ENCODE peak calls at places on chromosomes 13 and 19, in five cellular contexts. One of them, this sample, is unnamed.

GRCh38 chr13:111950697-111951096 is 116.3 kb upstream of the SOX1 start:
- DNase-seq in mammary epithelial cell: no peak
- DNase-seq in fibroblast of lung: no peak
- DNase-seq in hepatocyte: no peak
- DNase-seq in HCT116: no peak
- DNase-seq in this sample: no peak

GRCh38 chr13:110368408-110368807 is 61.3 kb downstream of the COL4A2 start:
- DNase-seq in fibroblast of lung: no peak
- DNase-seq in HCT116: no peak
- DNase-seq in hepatocyte: no peak
- DNase-seq in mammary epithelial cell: no peak
- DNase-seq in this sample: no peak

GRCh38 chr19:47494211-47494547 is 10.2 kb upstream of the KPTN start:
- DNase-seq in fibroblast of lung: no peak
- DNase-seq in hepatocyte: no peak
- DNase-seq in HCT116: no peak
- DNase-seq in mammary epithelial cell: no peak
- DNase-seq in this sample: no peak

GRCh38 chr13:46553521-46553885 is 533 bp downstream of the LRCH1 start:
- DNase-seq in fibroblast of lung: no peak
- DNase-seq in mammary epithelial cell: no peak
- DNase-seq in hepatocyte: no peak
- DNase-seq in HCT116: no peak
- DNase-seq in this sample: no peak

GRCh38 chr19:11191273-11191755 is 6.0 kb downstream of the KANK2 start:
- DNase-seq in HCT116: no peak
- DNase-seq in mammary epithelial cell: peak; percentile 5
- DNase-seq in fibroblast of lung: peak; percentile 80
- DNase-seq in hepatocyte: no peak
- DNase-seq in this sample: no peak

GRCh38 chr19:11173516-11174155 is 18.1 kb upstream of the SPC24 start:
- DNase-seq in mammary epithelial cell: no peak
- DNase-seq in fibroblast of lung: no peak
- DNase-seq in HCT116: no peak
- DNase-seq in hepatocyte: no peak
- DNase-seq in this sample: no peak

GRCh38 chr19:374183-374885 is 29.7 kb upstream of the MIER2 start:
- DNase-seq in mammary epithelial cell: peak; percentile 47
- DNase-seq in fibroblast of lung: no peak
- DNase-seq in hepatocyte: no peak
- DNase-seq in HCT116: no peak
- DNase-seq in this sample: no peak

GRCh38 chr19:1786668-1787067 is 25.4 kb downstream of the ATP8B3 start:
- DNase-seq in fibroblast of lung: no peak
- DNase-seq in hepatocyte: no peak
- DNase-seq in HCT116: no peak
- DNase-seq in mammary epithelial cell: no peak
- DNase-seq in this sample: no peak

GRCh38 chr13:41111454-41111853 is 21.1 kb downstream of the KBTBD6 start:
- DNase-seq in fibroblast of lung: peak; percentile 50
- DNase-seq in mammary epithelial cell: no peak
- DNase-seq in HCT116: no peak
- DNase-seq in hepatocyte: no peak
- DNase-seq in this sample: no peak

GRCh38 chr13:39588384-39588783 is 14.6 kb downstream of the LHFPL6 start:
- DNase-seq in HCT116: no peak
- DNase-seq in fibroblast of lung: peak; percentile 35
- DNase-seq in hepatocyte: no peak
- DNase-seq in mammary epithelial cell: no peak
- DNase-seq in this sample: no peak

GRCh38 chr19:5839312-5840017 is at the start of gene FUT6:
- DNase-seq in mammary epithelial cell: no peak
- DNase-seq in hepatocyte: no peak
- DNase-seq in HCT116: no peak
- DNase-seq in fibroblast of lung: no peak
- DNase-seq in this sample: no peak

GRCh38 chr19:34393629-34394028 is 10.6 kb upstream of the PDCD2L start:
- DNase-seq in fibroblast of lung: no peak
- DNase-seq in hepatocyte: no peak
- DNase-seq in mammary epithelial cell: no peak
- DNase-seq in HCT116: no peak
- DNase-seq in this sample: no peak

GRCh38 chr19:23203841-23204344 is 46.3 kb downstream of the ZNF724 start:
- DNase-seq in mammary epithelial cell: no peak
- DNase-seq in hepatocyte: no peak
- DNase-seq in HCT116: no peak
- DNase-seq in fibroblast of lung: no peak
- DNase-seq in this sample: no peak

GRCh38 chr19:6532244-6532999 is 1.6 kb downstream of the TNFSF9 start:
- DNase-seq in mammary epithelial cell: no peak
- DNase-seq in hepatocyte: no peak
- DNase-seq in fibroblast of lung: no peak
- DNase-seq in HCT116: no peak
- DNase-seq in this sample: no peak

GRCh38 chr19:38485541-38486285 is 52.2 kb downstream of the RYR1 start:
- DNase-seq in fibroblast of lung: no peak
- DNase-seq in HCT116: no peak
- DNase-seq in mammary epithelial cell: no peak
- DNase-seq in hepatocyte: no peak
- DNase-seq in this sample: no peak

GRCh38 chr13:101989798-101990350 is 412.0 kb downstream of the FGF14 start:
- DNase-seq in HCT116: no peak
- DNase-seq in fibroblast of lung: no peak
- DNase-seq in mammary epithelial cell: no peak
- DNase-seq in hepatocyte: no peak
- DNase-seq in this sample: no peak

GRCh38 chr19:9836021-9836420 is 903 bp downstream of the PIN1 start:
- DNase-seq in mammary epithelial cell: no peak
- DNase-seq in HCT116: no peak
- DNase-seq in fibroblast of lung: peak; percentile 39
- DNase-seq in hepatocyte: no peak
- DNase-seq in this sample: no peak

GRCh38 chr19:42487025-42487797 is 41.1 kb downstream of the CEACAM1 start:
- DNase-seq in HCT116: no peak
- DNase-seq in mammary epithelial cell: no peak
- DNase-seq in hepatocyte: no peak
- DNase-seq in fibroblast of lung: no peak
- DNase-seq in this sample: no peak

GRCh38 chr19:48368942-48369341 is 4.8 kb downstream of the SYNGR4 start:
- DNase-seq in HCT116: no peak
- DNase-seq in mammary epithelial cell: no peak
- DNase-seq in fibroblast of lung: no peak
- DNase-seq in hepatocyte: no peak
- DNase-seq in this sample: no peak

GRCh38 chr13:113938716-113939115 is 35.2 kb downstream of the C13orf46 start:
- DNase-seq in mammary epithelial cell: no peak
- DNase-seq in HCT116: no peak
- DNase-seq in hepatocyte: no peak
- DNase-seq in fibroblast of lung: peak; percentile 55
- DNase-seq in this sample: no peak

GRCh38 chr13:26587251-26587650 is 29.8 kb downstream of the WASF3 start:
- DNase-seq in HCT116: no peak
- DNase-seq in fibroblast of lung: no peak
- DNase-seq in hepatocyte: no peak
- DNase-seq in mammary epithelial cell: no peak
- DNase-seq in this sample: no peak

GRCh38 chr13:89115307-89115706 is 1444.1 kb downstream of the SLITRK5 start:
- DNase-seq in fibroblast of lung: no peak
- DNase-seq in mammary epithelial cell: no peak
- DNase-seq in HCT116: no peak
- DNase-seq in hepatocyte: no peak
- DNase-seq in this sample: no peak

GRCh38 chr13:19960673-19961015 is 2.1 kb downstream of the ZMYM2 start:
- DNase-seq in fibroblast of lung: no peak
- DNase-seq in HCT116: no peak
- DNase-seq in hepatocyte: no peak
- DNase-seq in mammary epithelial cell: peak; percentile 16
- DNase-seq in this sample: no peak

GRCh38 chr19:39498262-39499081 is at the start of gene DLL3:
- DNase-seq in fibroblast of lung: no peak
- DNase-seq in HCT116: no peak
- DNase-seq in mammary epithelial cell: peak; percentile 10
- DNase-seq in hepatocyte: peak; percentile 44
- DNase-seq in this sample: no peak

GRCh38 chr19:19083413-19084178 is 19.8 kb downstream of the SLC25A42 start:
- DNase-seq in fibroblast of lung: no peak
- DNase-seq in hepatocyte: no peak
- DNase-seq in HCT116: no peak
- DNase-seq in mammary epithelial cell: no peak
- DNase-seq in this sample: no peak

GRCh38 chr19:44777715-44778347 is at the start of gene CBLC:
- DNase-seq in HCT116: peak; percentile 94
- DNase-seq in fibroblast of lung: no peak
- DNase-seq in mammary epithelial cell: peak; percentile 94
- DNase-seq in hepatocyte: peak; percentile 93
- DNase-seq in this sample: no peak
- H3K27ac ChIP-seq in HCT116: peak within 1 kb of the TSS; percentile 90
- H3K27ac ChIP-seq in fibroblast of lung: no peak within 1 kb of the TSS
- H3K27ac ChIP-seq in mammary epithelial cell: peak within 1 kb of the TSS; percentile 93
- H3K27ac ChIP-seq in hepatocyte: peak within 1 kb of the TSS; percentile 96
- H3K27ac ChIP-seq in this sample: no peak within 1 kb of the TSS

GRCh38 chr19:57377498-57378146 is 12.0 kb upstream of the ZNF548 start:
- DNase-seq in HCT116: no peak
- DNase-seq in fibroblast of lung: peak; percentile 9
- DNase-seq in hepatocyte: no peak
- DNase-seq in mammary epithelial cell: no peak
- DNase-seq in this sample: no peak
- H3K9me3 ChIP-seq in HCT116: peaks cover 25% of the 10 kb centered on the region
- H3K9me3 ChIP-seq in fibroblast of lung: peaks cover 10% of the 10 kb centered on the region
- H3K9me3 ChIP-seq in hepatocyte: no peaks in the 10 kb centered on the region
- H3K9me3 ChIP-seq in mammary epithelial cell: peaks cover 44% of the 10 kb centered on the region
- H3K9me3 ChIP-seq in this sample: peaks cover 9% of the 10 kb centered on the region

GRCh38 chr19:29524912-29525870 is 603 bp upstream of the VSTM2B start:
- DNase-seq in HCT116: no peak
- DNase-seq in hepatocyte: no peak
- DNase-seq in mammary epithelial cell: peak; percentile 9
- DNase-seq in fibroblast of lung: no peak
- DNase-seq in this sample: no peak
- TF ChIP-seq EZH2 in HCT116: no peak
- TF ChIP-seq EZH2 in hepatocyte: peak; percentile 69
- TF ChIP-seq EZH2 in mammary epithelial cell: peak; percentile 46
- TF ChIP-seq EZH2 in fibroblast of lung: no peak
- TF ChIP-seq EZH2 in this sample: no peak

DNA sequence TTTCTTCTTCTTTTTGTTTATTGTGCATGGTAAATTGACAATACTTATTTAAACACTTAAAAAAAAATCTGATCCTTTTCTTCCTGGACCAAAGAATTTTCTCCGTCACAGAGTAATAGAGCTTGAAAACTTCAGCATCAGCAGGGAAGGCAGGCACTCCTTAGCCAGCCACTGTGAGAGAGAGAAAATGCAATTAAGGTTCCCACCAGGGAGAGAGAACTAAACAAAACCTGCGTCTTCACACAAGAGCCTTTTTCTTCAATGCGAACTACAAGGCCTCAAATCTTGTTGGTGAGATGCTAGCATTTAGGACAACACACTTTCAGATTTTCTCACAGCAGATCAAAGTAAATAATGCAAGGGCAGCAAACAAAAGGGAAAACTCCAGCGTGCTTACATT is 80.2 kb downstream of the DACH1 start:
- DNase-seq in hepatocyte: no peak
- DNase-seq in fibroblast of lung: no peak
- DNase-seq in HCT116: no peak
- DNase-seq in mammary epithelial cell: no peak
- DNase-seq in this sample: no peak
- H3K27ac ChIP-seq in hepatocyte: no peak overlapping the region
- H3K27ac ChIP-seq in fibroblast of lung: no peak overlapping the region
- H3K27ac ChIP-seq in HCT116: no peak overlapping the region
- H3K27ac ChIP-seq in mammary epithelial cell: no peak overlapping the region
- H3K27ac ChIP-seq in this sample: no peak overlapping the region

GRCh38 chr19:54521022-54521859 is 18.6 kb downstream of the LAIR2 start:
- DNase-seq in hepatocyte: no peak
- DNase-seq in HCT116: no peak
- DNase-seq in fibroblast of lung: no peak
- DNase-seq in mammary epithelial cell: no peak
- DNase-seq in this sample: no peak
- H3K9me3 ChIP-seq in hepatocyte: no peaks in the 10 kb centered on the region
- H3K9me3 ChIP-seq in HCT116: no peaks in the 10 kb centered on the region
- H3K9me3 ChIP-seq in fibroblast of lung: no peaks in the 10 kb centered on the region
- H3K9me3 ChIP-seq in mammary epithelial cell: peaks cover 14% of the 10 kb centered on the region
- H3K9me3 ChIP-seq in this sample: no peaks in the 10 kb centered on the region

DNA sequence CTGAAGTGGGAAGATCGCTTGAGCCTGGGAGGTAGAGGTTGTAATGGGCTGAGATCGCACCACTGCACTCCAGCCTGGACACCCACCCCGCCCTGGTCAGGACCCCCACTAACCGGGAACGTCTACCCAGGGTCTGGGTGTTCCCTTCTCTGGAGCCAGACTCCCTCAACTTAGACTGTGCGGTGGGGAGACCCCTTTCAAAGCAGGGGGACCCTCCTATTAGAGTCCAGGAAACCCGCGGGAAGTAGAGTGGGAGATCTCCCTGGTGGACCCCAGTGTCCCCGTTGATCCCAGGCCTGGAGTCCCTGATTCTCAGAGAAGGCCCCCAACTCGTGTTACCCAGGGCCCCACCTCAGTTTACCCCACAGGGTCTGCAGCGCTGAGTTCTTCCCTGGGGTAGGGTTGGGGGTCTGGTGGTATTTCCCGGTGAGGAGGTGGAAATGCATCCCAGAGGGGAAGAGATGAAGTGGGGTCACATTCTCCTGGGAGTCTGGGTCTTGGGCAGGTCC is 6.1 kb upstream of the ARRDC2 start:
- DNase-seq in fibroblast of lung: no peak
- DNase-seq in HCT116: no peak
- DNase-seq in hepatocyte: no peak
- DNase-seq in mammary epithelial cell: no peak
- DNase-seq in this sample: no peak
- TF ChIP-seq EZH2 in fibroblast of lung: no peak
- TF ChIP-seq EZH2 in HCT116: no peak
- TF ChIP-seq EZH2 in hepatocyte: no peak
- TF ChIP-seq EZH2 in mammary epithelial cell: no peak
- TF ChIP-seq EZH2 in this sample: no peak

DNA sequence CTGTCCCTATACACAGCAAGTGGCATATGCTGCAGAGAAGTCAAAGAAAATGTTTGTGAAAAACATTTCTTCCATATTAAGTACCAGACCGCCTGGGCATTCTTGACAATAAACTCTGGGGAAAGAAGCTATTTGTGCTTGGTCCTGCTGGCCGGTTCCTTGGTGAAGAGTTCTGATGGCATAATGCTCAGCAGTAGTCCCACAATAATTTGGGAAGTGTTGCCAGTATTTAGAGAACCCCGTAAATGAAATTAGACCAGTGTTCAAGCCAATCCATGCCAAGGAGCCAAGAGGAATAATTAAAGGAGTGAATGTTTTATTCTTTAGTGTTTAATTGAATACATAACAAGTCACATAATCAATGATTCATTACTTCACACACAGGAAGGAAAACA is 6.3 kb downstream of the KCTD12 start:
- DNase-seq in mammary epithelial cell: no peak
- DNase-seq in fibroblast of lung: no peak
- DNase-seq in HCT116: no peak
- DNase-seq in hepatocyte: no peak
- DNase-seq in this sample: no peak
- H3K27ac ChIP-seq in mammary epithelial cell: peak overlapping the region; percentile 20
- H3K27ac ChIP-seq in fibroblast of lung: no peak overlapping the region
- H3K27ac ChIP-seq in HCT116: no peak overlapping the region
- H3K27ac ChIP-seq in hepatocyte: peak overlapping the region; percentile 31
- H3K27ac ChIP-seq in this sample: peak overlapping the region; percentile 51